ENCODE peak calls at places on chromosomes 12 and 14, in seven cellular contexts. M, H, R, E, P, Q and U are unnamed samples.

GRCh38 chr12:76003263-76003640 is 28.3 kb downstream of the PHLDA1 start:
- DNase-seq in M (no peak), H (no peak), R (no peak), E (no peak), P (no peak), Q (no peak), U (no peak)

GRCh38 chr12:124613151-124613585 is 45.8 kb upstream of the NCOR2 start:
- DNase-seq in M (no peak), H (no peak), R (no peak), E (no peak), P (no peak), Q (no peak), U (no peak)

GRCh38 chr14:35406811-35407630 is 2.5 kb upstream of the NFKBIA start:
- DNase-seq in M (no peak), H (peak), R (peak), E (peak), P (no peak), Q (peak), U (no peak)

GRCh38 chr14:41380017-41380416 is 226.7 kb upstream of the LRFN5 start:
- DNase-seq in M (no peak), H (no peak), R (no peak), E (no peak), P (no peak), Q (no peak), U (no peak)

GRCh38 chr14:68544150-68544892 is 248.5 kb downstream of the ZFP36L1 start:
- DNase-seq in M (no peak), H (no peak), R (no peak), E (no peak), P (no peak), Q (peak), U (no peak)

GRCh38 chr12:1932264-1932777 is 13.9 kb upstream of the CACNA2D4 start:
- DNase-seq in M (no peak), H (no peak), R (peak), E (no peak), P (no peak), Q (no peak), U (no peak)

GRCh38 chr14:24042733-24043132 is 9.1 kb upstream of the CARMIL3 start:
- DNase-seq in M (no peak), H (no peak), R (no peak), E (no peak), P (no peak), Q (no peak), U (no peak)

GRCh38 chr12:15427913-15428312 is 105.6 kb downstream of the PTPRO start:
- DNase-seq in M (no peak), H (no peak), R (no peak), E (no peak), P (no peak), Q (no peak), U (no peak)

GRCh38 chr14:22598896-22599244 is 770 bp downstream of the ABHD4 start:
- DNase-seq in M (no peak), H (no peak), R (no peak), E (peak), P (no peak), Q (peak), U (no peak)

GRCh38 chr12:93707836-93708235 is 30.7 kb downstream of the CRADD start:
- DNase-seq in M (no peak), H (no peak), R (no peak), E (peak), P (no peak), Q (peak), U (no peak)

GRCh38 chr12:40942326-40942725 is 245.8 kb upstream of the PDZRN4 start:
- DNase-seq in M (no peak), H (no peak), R (no peak), E (peak), P (no peak), Q (no peak), U (no peak)

GRCh38 chr12:4487024-4487423 is 41.4 kb upstream of the FGF6 start:
- DNase-seq in M (no peak), H (no peak), R (no peak), E (no peak), P (no peak), Q (no peak), U (no peak)

GRCh38 chr14:21194597-21194996 is 38.7 kb upstream of the OR5AU1 start:
- DNase-seq in M (no peak), H (no peak), R (no peak), E (no peak), P (no peak), Q (no peak), U (no peak)

GRCh38 chr12:113222730-113223531 is 1.7 kb downstream of the TPCN1 start:
- DNase-seq in M (no peak), H (peak), R (peak), E (peak), P (no peak), Q (peak), U (no peak)

GRCh38 chr12:124471828-124472227 is 95.6 kb downstream of the NCOR2 start:
- DNase-seq in M (no peak), H (no peak), R (no peak), E (no peak), P (no peak), Q (no peak), U (no peak)

GRCh38 chr14:68774771-68775613 is 17.9 kb downstream of the ZFP36L1 start:
- DNase-seq in M (no peak), H (no peak), R (no peak), E (peak), P (no peak), Q (peak), U (no peak)

GRCh38 chr12:52209321-52209720 is 17.5 kb upstream of the KRT80 start:
- DNase-seq in M (no peak), H (no peak), R (no peak), E (no peak), P (no peak), Q (no peak), U (no peak)

GRCh38 chr12:18747960-18748359 is 10.0 kb downstream of the CAPZA3 start:
- DNase-seq in M (no peak), H (no peak), R (no peak), E (no peak), P (no peak), Q (no peak), U (no peak)

GRCh38 chr12:98401427-98401826 is 114.0 kb upstream of the TMPO start:
- DNase-seq in M (no peak), H (no peak), R (peak), E (no peak), P (no peak), Q (no peak), U (no peak)

GRCh38 chr12:26250801-26251200 is 55.4 kb downstream of the SSPN start:
- DNase-seq in M (no peak), H (no peak), R (no peak), E (no peak), P (no peak), Q (no peak), U (no peak)

GRCh38 chr12:46264057-46264456 is 4.8 kb downstream of the SLC38A1 start:
- DNase-seq in M (no peak), H (no peak), R (no peak), E (no peak), P (no peak), Q (peak), U (no peak)

GRCh38 chr12:41277019-41277770 is 89.1 kb downstream of the PDZRN4 start:
- DNase-seq in M (no peak), H (no peak), R (peak), E (peak), P (peak), Q (peak), U (no peak)

GRCh38 chr12:114904254-114905003 is 220.5 kb upstream of the TBX3 start:
- DNase-seq in M (no peak), H (no peak), R (no peak), E (peak), P (no peak), Q (no peak), U (no peak)

GRCh38 chr14:52031781-52032180 is 37.1 kb downstream of the NID2 start:
- DNase-seq in M (no peak), H (no peak), R (no peak), E (no peak), P (no peak), Q (no peak), U (no peak)

GRCh38 chr12:116431677-116432300 is 127.4 kb upstream of the MAP1LC3B2 start:
- DNase-seq in M (no peak), H (no peak), R (no peak), E (no peak), P (no peak), Q (no peak), U (no peak)

GRCh38 chr12:22569253-22569652 is 24.9 kb upstream of the C2CD5 start:
- DNase-seq in M (no peak), H (no peak), R (no peak), E (no peak), P (no peak), Q (no peak), U (no peak)

GRCh38 chr12:53213348-53213747 is 6.3 kb upstream of the ITGB7 start:
- DNase-seq in M (peak), H (peak), R (peak), E (peak), P (peak), Q (peak), U (peak)

GRCh38 chr12:113190761-113191160 is 5.2 kb downstream of the RITA1 start:
- DNase-seq in M (no peak), H (no peak), R (no peak), E (peak), P (no peak), Q (peak), U (no peak)

GRCh38 chr14:100076630-100077029 is 11.4 kb downstream of the EVL start:
- DNase-seq in M (no peak), H (no peak), R (no peak), E (no peak), P (no peak), Q (no peak), U (no peak)

GRCh38 chr12:57489157-57489641 is 1.3 kb downstream of the MARS1 start:
- DNase-seq in M (no peak), H (no peak), R (no peak), E (no peak), P (no peak), Q (peak), U (no peak)